ENCODE peak calls at places on chromosome 3, in eight cellular contexts. R is GM23338, A is AG04450, G is cardiac muscle cell, T is suprapubic skin, Q is omental fat pad, D is A549, H is GM13977. I is an unnamed sample.

GRCh38 chr3:196849180-196849721 is 18.5 kb upstream of the SENP5 start:
- DNase-seq in R (no peak), A (no peak), G (no peak), T (no peak), Q (no peak), D (no peak), H (no peak), I (no peak)

GRCh38 chr3:9397911-9398714 is 698 bp downstream of the SETD5 start:
- DNase-seq in R (peak), A (no peak), G (peak), T (peak), Q (no peak), D (peak), H (peak), I (peak)

GRCh38 chr3:23704316-23704715 is 101.4 kb upstream of the UBE2E1 start:
- DNase-seq in R (no peak), A (no peak), G (peak), T (no peak), Q (no peak), D (no peak), H (no peak), I (no peak)

GRCh38 chr3:122030381-122031122 is 8.5 kb upstream of the ILDR1 start:
- DNase-seq in R (no peak), A (no peak), G (peak), T (no peak), Q (no peak), D (no peak), H (peak), I (no peak)

GRCh38 chr3:149832086-149832485 is 19.1 kb downstream of the RNF13 start:
- DNase-seq in R (no peak), A (no peak), G (no peak), T (no peak), Q (no peak), D (no peak), H (no peak), I (no peak)

GRCh38 chr3:9713142-9713541 is 9.5 kb downstream of the CPNE9 start:
- DNase-seq in R (no peak), A (no peak), G (no peak), T (no peak), Q (no peak), D (no peak), H (no peak), I (no peak)

GRCh38 chr3:11638669-11639402 is 4.9 kb downstream of the VGLL4 start:
- DNase-seq in R (peak), A (no peak), G (no peak), T (no peak), Q (no peak), D (no peak), H (no peak), I (no peak)

GRCh38 chr3:54621181-54621580 is 306.7 kb downstream of the LRTM1 start:
- DNase-seq in R (no peak), A (no peak), G (no peak), T (no peak), Q (no peak), D (no peak), H (no peak), I (no peak)

GRCh38 chr3:158165730-158166129 is 55.8 kb downstream of the RSRC1 start:
- DNase-seq in R (no peak), A (no peak), G (peak), T (no peak), Q (no peak), D (no peak), H (no peak), I (no peak)

GRCh38 chr3:171461087-171461917 is 1.1 kb upstream of the TNIK start:
- DNase-seq in R (no peak), A (no peak), G (peak), T (no peak), Q (no peak), D (peak), H (peak), I (no peak)

GRCh38 chr3:78940128-78940527 is 827.7 kb downstream of the ROBO1 start:
- DNase-seq in R (peak), A (no peak), G (no peak), T (no peak), Q (no peak), D (no peak), H (no peak), I (no peak)

GRCh38 chr3:47783673-47784072 is 2.0 kb upstream of the SMARCC1 start:
- DNase-seq in R (no peak), A (no peak), G (no peak), T (no peak), Q (no peak), D (no peak), H (no peak), I (no peak)

GRCh38 chr3:47780727-47781325 is 867 bp downstream of the SMARCC1 start:
- DNase-seq in R (no peak), A (no peak), G (peak), T (peak), Q (no peak), D (peak), H (no peak), I (no peak)

GRCh38 chr3:47782538-47783308 is 1.0 kb upstream of the SMARCC1 start:
- DNase-seq in R (no peak), A (no peak), G (no peak), T (no peak), Q (no peak), D (no peak), H (no peak), I (no peak)

GRCh38 chr3:47781326-47781684 is 388 bp downstream of the SMARCC1 start:
- DNase-seq in R (peak), A (no peak), G (peak), T (peak), Q (peak), D (peak), H (peak), I (peak)

DNA sequence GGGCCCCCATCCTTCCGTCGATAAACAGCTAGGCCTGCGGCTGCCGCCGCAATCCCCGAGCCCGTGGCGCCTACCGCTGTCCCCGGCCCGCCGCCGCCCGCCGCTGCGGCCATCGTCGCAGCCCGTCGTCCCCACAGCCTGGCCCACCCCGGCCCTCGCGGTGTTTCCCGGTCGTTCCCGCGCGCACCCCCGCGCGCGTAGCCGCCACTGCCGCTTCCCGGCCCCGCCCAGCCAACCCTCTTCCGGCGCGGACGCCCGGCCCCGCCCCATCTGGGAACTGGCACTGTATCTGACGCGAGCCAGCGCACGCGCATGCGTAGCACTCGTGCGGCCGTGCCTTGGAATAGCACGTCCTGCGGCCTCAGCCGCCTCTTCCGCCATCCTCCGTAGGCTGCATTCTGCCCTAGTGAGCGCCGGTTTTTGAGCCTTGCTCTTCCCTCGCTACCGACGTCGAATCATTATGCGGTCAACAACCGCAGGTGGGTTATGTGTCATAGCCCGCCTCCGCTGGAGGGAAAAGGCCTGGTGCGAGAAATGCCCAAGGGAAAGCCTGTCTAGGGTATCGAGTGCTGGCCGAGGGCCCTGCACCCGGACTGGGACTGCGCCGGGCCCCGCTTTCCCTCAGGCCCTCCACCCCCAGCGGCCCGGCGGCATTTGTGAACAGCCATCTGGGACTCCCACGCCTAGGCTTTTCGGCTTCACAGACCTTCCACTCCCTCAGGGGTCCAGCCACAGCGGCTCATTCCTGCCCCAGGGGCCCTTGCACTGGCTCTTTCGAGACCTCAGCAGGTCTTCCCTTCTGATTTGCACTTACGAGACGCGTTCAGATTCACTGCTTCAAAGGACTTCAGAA is at the start of gene SMARCC1:
- DNase-seq in R (peak), A (peak), G (peak), T (peak), Q (peak), D (peak), H (peak), I (peak)
- TF ChIP-seq CTCF in R (no peak), A (no peak), G (no peak), T (no peak), Q (no peak), D (no peak), H (no peak), I (no peak)

GRCh38 chr3:48556796-48557626 is at the start of gene PFKFB4:
- DNase-seq in R (peak), A (peak), G (peak), T (peak), Q (peak), D (peak), H (peak), I (peak)
- TF ChIP-seq CTCF in R (peak), A (peak), G (no peak), T (no peak), Q (no peak), D (no peak), H (no peak), I (peak)

GRCh38 chr3:103950676-103951075 is 1416.0 kb upstream of the ALCAM start:
- DNase-seq in R (no peak), A (no peak), G (no peak), T (no peak), Q (no peak), D (no peak), H (no peak), I (no peak)
- TF ChIP-seq CTCF in R (no peak), A (no peak), G (no peak), T (no peak), Q (no peak), D (no peak), H (no peak), I (no peak)

GRCh38 chr3:104594491-104594890 is 772.2 kb upstream of the ALCAM start:
- DNase-seq in R (no peak), A (no peak), G (no peak), T (no peak), Q (no peak), D (no peak), H (no peak), I (no peak)
- TF ChIP-seq CTCF in R (no peak), A (no peak), G (no peak), T (no peak), Q (no peak), D (no peak), H (no peak), I (no peak)

GRCh38 chr3:44969170-44969569 is 6.8 kb downstream of the ZDHHC3 start:
- DNase-seq in R (no peak), A (no peak), G (no peak), T (no peak), Q (no peak), D (no peak), H (no peak), I (no peak)
- TF ChIP-seq CTCF in R (no peak), A (no peak), G (no peak), T (no peak), Q (no peak), D (no peak), H (no peak), I (no peak)